ENCODE peak calls at places on chromosome 5, in six cellular contexts. A is lower leg skin, L is IMR-90, V is A549, Y is WERI-Rb-1, T is fibroblast of mammary gland. H is an unnamed sample.

GRCh38 chr5:143636951-143637528 is 174.9 kb upstream of the HMHB1 start:
- DNase-seq in T (peak; percentile 63), A (no peak), Y (no peak), L (peak; percentile 69), V (peak; percentile 23), H (no peak)

GRCh38 chr5:170393235-170393634 is 4.1 kb upstream of the KCNMB1 start:
- DNase-seq in Y (no peak), V (no peak), A (no peak), L (no peak), T (no peak), H (no peak)

GRCh38 chr5:29800752-29801151 is 1392.7 kb upstream of the CDH6 start:
- DNase-seq in Y (no peak), L (no peak), V (no peak), T (no peak), A (no peak), H (no peak)

GRCh38 chr5:18068851-18069250 is 434.6 kb downstream of the TAF11L14 start:
- DNase-seq in L (no peak), V (no peak), Y (peak; percentile 58), A (no peak), T (no peak), H (no peak)

GRCh38 chr5:135995979-135996378 is 32.8 kb upstream of the TGFBI start:
- DNase-seq in T (no peak), V (no peak), Y (no peak), L (no peak), A (no peak), H (no peak)

GRCh38 chr5:107424461-107424860 is 246.3 kb downstream of the EFNA5 start:
- DNase-seq in Y (no peak), A (no peak), T (peak; percentile 39), L (no peak), V (no peak), H (no peak)

GRCh38 chr5:168434746-168435321 is 51.4 kb upstream of the RARS1 start:
- DNase-seq in V (no peak), L (peak; percentile 73), A (no peak), T (peak; percentile 75), Y (no peak), H (no peak)

GRCh38 chr5:113266913-113267227 is 167.9 kb downstream of the TSSK1B start:
- DNase-seq in V (no peak), T (no peak), A (no peak), Y (no peak), L (no peak), H (no peak)

GRCh38 chr5:26192496-26192895 is 845.9 kb downstream of the CDH9 start:
- DNase-seq in L (no peak), A (no peak), Y (no peak), V (peak; percentile 1), T (no peak), H (no peak)

GRCh38 chr5:32258406-32258805 is 54.3 kb downstream of the MTMR12 start:
- DNase-seq in L (no peak), T (no peak), A (no peak), V (no peak), Y (peak; percentile 85), H (no peak)

GRCh38 chr5:80251636-80252035 is 4.2 kb downstream of the SERINC5 start:
- DNase-seq in A (no peak), L (peak; percentile 40), V (no peak), Y (no peak), T (no peak), H (no peak)

GRCh38 chr5:124697912-124698690 is 48.3 kb downstream of the ZNF608 start:
- DNase-seq in L (peak; percentile 32), Y (no peak), T (no peak), A (no peak), V (no peak), H (no peak)

GRCh38 chr5:8843766-8844165 is 702.1 kb downstream of the SEMA5A start:
- DNase-seq in L (peak; percentile 85), T (peak; percentile 91), A (peak; percentile 89), Y (no peak), V (no peak), H (no peak)

GRCh38 chr5:141359790-141360426 is at the start of gene PCDHGB2:
- DNase-seq in T (peak; percentile 63), V (no peak), L (peak; percentile 64), Y (no peak), A (no peak), H (no peak)

GRCh38 chr5:65127181-65127901 is 354.4 kb downstream of the ADAMTS6 start:
- DNase-seq in A (no peak), T (peak; percentile 77), Y (no peak), V (no peak), L (peak; percentile 93), H (no peak)

GRCh38 chr5:153480401-153480800 is 10.1 kb upstream of the GRIA1 start:
- DNase-seq in Y (no peak), T (peak; percentile 66), A (no peak), L (peak; percentile 52), V (no peak), H (no peak)

GRCh38 chr5:91143840-91144239 is 239.3 kb downstream of the ARRDC3 start:
- DNase-seq in T (no peak), L (no peak), Y (no peak), V (no peak), A (no peak), H (no peak)

GRCh38 chr5:167634432-167634831 is 657.0 kb upstream of the WWC1 start:
- DNase-seq in Y (no peak), A (no peak), L (peak; percentile 74), T (peak; percentile 97), V (no peak), H (no peak)

GRCh38 chr5:133806847-133807246 is 161.6 kb downstream of the C5orf15 start:
- DNase-seq in A (no peak), Y (no peak), T (no peak), L (no peak), V (no peak), H (no peak)

GRCh38 chr5:132013006-132013689 is 1.7 kb upstream of the ACSL6 start:
- DNase-seq in L (no peak), T (no peak), A (peak; percentile 71), Y (peak; percentile 6), V (no peak), H (peak; percentile 12)

GRCh38 chr5:124057815-124058231 is 545.8 kb downstream of the CSNK1G3 start:
- DNase-seq in T (no peak), V (no peak), L (no peak), A (no peak), Y (no peak), H (peak; percentile 16)

GRCh38 chr5:159092288-159092687 is 7.4 kb downstream of the EBF1 start:
- DNase-seq in T (no peak), L (no peak), Y (no peak), V (no peak), A (no peak), H (no peak)

DNA sequence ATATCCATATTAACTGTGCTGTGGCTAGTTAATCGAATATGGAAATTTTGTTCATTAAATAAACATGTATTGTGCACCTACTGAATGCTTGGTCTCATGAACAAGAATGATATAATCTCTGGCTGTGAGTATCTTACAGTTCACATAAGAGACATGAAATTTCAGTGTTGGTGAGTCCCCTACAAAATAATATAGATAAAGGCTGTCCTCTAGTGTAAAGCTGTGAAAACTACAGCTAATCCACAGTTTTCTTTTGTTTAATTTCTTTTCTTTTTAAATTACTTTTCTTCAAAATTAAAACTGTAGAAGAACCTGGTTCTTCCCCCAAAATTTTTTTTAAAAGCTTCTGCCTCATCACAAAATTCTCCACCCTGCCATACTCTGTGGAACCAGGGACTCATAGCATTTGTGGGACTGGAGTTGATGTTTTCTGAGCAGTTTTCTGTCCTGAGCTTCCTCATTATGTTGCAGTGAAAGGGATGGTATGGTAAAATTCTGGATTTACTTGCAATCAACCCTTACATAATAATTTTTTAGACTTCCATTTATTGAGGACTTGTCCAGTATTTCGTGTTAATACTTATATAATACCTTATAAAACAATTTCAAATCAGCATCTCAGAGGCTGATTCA is 135.0 kb downstream of the STK32A start:
- DNase-seq in A (no peak), T (peak; percentile 45), V (peak; percentile 15), L (peak; percentile 20), Y (no peak), H (no peak)
- TF ChIP-seq CTCF in A (no peak), T (peak; percentile 77), V (peak; percentile 64), L (peak; percentile 68), Y (peak; percentile 42), H (no peak)

GRCh38 chr5:134845852-134846640 is at the start of gene C5orf24:
- DNase-seq in T (peak; percentile 95), A (peak; percentile 99), V (peak; percentile 88), L (peak; percentile 96), Y (peak; percentile 96), H (peak; percentile 97)
- H3K4me3 ChIP-seq in T (peak within 1 kb of the TSS; percentile 95), A (peak within 1 kb of the TSS; percentile 80), V (peak within 1 kb of the TSS; percentile 84), L (peak within 1 kb of the TSS; percentile 98), Y (peak within 1 kb of the TSS; percentile 72), H (peak within 1 kb of the TSS; percentile 67)

GRCh38 chr5:115377468-115378217 is 81.2 kb upstream of the CCDC112 start:
- DNase-seq in A (no peak), L (peak; percentile 94), V (no peak), T (peak; percentile 95), Y (no peak), H (no peak)
- TF ChIP-seq CTCF in A (no peak), L (peak; percentile 48), V (peak; percentile 32), T (peak; percentile 28), Y (peak; percentile 13), H (no peak)

GRCh38 chr5:66824476-66824875 is 228.3 kb downstream of the MAST4 start:
- DNase-seq in L (no peak), Y (no peak), V (no peak), T (no peak), A (no peak), H (no peak)
- H3K4me3 ChIP-seq in L (no peak overlapping the region), Y (no peak overlapping the region), V (no peak overlapping the region), T (no peak overlapping the region), A (no peak overlapping the region), H (no peak overlapping the region)

GRCh38 chr5:83924891-83925290 is 204.2 kb upstream of the HAPLN1 start:
- DNase-seq in A (no peak), L (peak; percentile 80), Y (no peak), V (no peak), T (peak; percentile 14), H (no peak)

GRCh38 chr5:83925321-83925877 is 204.7 kb upstream of the HAPLN1 start:
- DNase-seq in A (no peak), L (peak; percentile 88), T (peak; percentile 27), V (no peak), Y (no peak), H (no peak)

GRCh38 chr5:83924171-83924570 is 203.5 kb upstream of the HAPLN1 start:
- DNase-seq in L (peak; percentile 59), V (no peak), Y (no peak), T (peak; percentile 15), A (no peak), H (no peak)

GRCh38 chr5:83921794-83922193 is 201.1 kb upstream of the HAPLN1 start:
- DNase-seq in L (no peak), V (no peak), A (no peak), T (no peak), Y (no peak), H (no peak)

GRCh38 chr5:83922699-83923098 is 202.0 kb upstream of the HAPLN1 start:
- DNase-seq in L (no peak), Y (no peak), T (no peak), A (no peak), V (no peak), H (no peak)
- TF ChIP-seq CTCF in L (no peak), Y (no peak), T (no peak), A (no peak), V (no peak), H (no peak)

GRCh38 chr5:38847549-38848341 is 1.9 kb downstream of the OSMR start:
- DNase-seq in T (no peak), L (peak; percentile 32), V (peak; percentile 45), Y (no peak), A (no peak), H (no peak)
- H3K4me3 ChIP-seq in T (peak overlapping the region; percentile 94), L (peak overlapping the region; percentile 93), V (peak overlapping the region; percentile 94), Y (no peak overlapping the region), A (no peak overlapping the region), H (no peak overlapping the region)

GRCh38 chr5:42250-42649 is 49.7 kb upstream of the PLEKHG4B start:
- DNase-seq in L (peak; percentile 4), A (no peak), Y (peak; percentile 74), T (peak; percentile 3), V (no peak), H (no peak)
- TF ChIP-seq CTCF in L (peak; percentile 46), A (no peak), Y (peak; percentile 72), T (peak; percentile 32), V (peak; percentile 46), H (no peak)